ENCODE peak calls at places on chromosomes 7 and 10, in five cellular contexts. Q, F, J, E and I are unnamed samples.

GRCh38 chr7:105769951-105770628 is 106.3 kb downstream of the ATXN7L1 start:
- DNase-seq in Q (no peak), F (no peak), J (no peak), E (peak; percentile 66), I (no peak)

GRCh38 chr7:23012797-23013714 is 874 bp downstream of the HYCC1 start:
- DNase-seq in Q (peak; percentile 8), F (peak; percentile 1), J (no peak), E (peak; percentile 76), I (no peak)

GRCh38 chr7:98286093-98286525 is 4.6 kb downstream of the BRI3 start:
- DNase-seq in Q (no peak), F (no peak), J (peak; percentile 72), E (peak; percentile 84), I (no peak)

GRCh38 chr10:109887272-109887671 is 36.0 kb downstream of the XPNPEP1 start:
- DNase-seq in Q (no peak), F (no peak), J (no peak), E (no peak), I (no peak)

GRCh38 chr10:80498833-80499671 is 38.6 kb upstream of the SH2D4B start:
- DNase-seq in Q (peak; percentile 28), F (no peak), J (peak; percentile 84), E (peak; percentile 99), I (peak; percentile 38)

GRCh38 chr7:98240961-98241673 is 10.9 kb downstream of the TECPR1 start:
- DNase-seq in Q (no peak), F (no peak), J (no peak), E (no peak), I (peak; percentile 8)

GRCh38 chr7:124440081-124440480 is 325.5 kb downstream of the GPR37 start:
- DNase-seq in Q (no peak), F (no peak), J (no peak), E (no peak), I (no peak)

GRCh38 chr10:45150997-45151396 is 150.3 kb downstream of the ZNF22 start:
- DNase-seq in Q (no peak), F (no peak), J (no peak), E (no peak), I (no peak)

GRCh38 chr10:132201111-132201989 is 14.6 kb downstream of the DPYSL4 start:
- DNase-seq in Q (no peak), F (no peak), J (no peak), E (no peak), I (no peak)

GRCh38 chr7:21953766-21954165 is 8.1 kb upstream of the CDCA7L start:
- DNase-seq in Q (no peak), F (no peak), J (no peak), E (no peak), I (no peak)

GRCh38 chr10:31706921-31707571 is 221.6 kb downstream of the ARHGAP12 start:
- DNase-seq in Q (no peak), F (no peak), J (no peak), E (peak; percentile 77), I (no peak)

GRCh38 chr10:12042409-12042796 is 206 bp downstream of the UPF2 start:
- DNase-seq in Q (no peak), F (peak; percentile 58), J (peak; percentile 56), E (peak; percentile 79), I (peak; percentile 16)

GRCh38 chr10:34524369-34525091 is 290.6 kb downstream of the PARD3 start:
- DNase-seq in Q (no peak), F (no peak), J (no peak), E (no peak), I (no peak)

GRCh38 chr7:48040944-48041664 is 5.8 kb downstream of the C7orf57 start:
- DNase-seq in Q (no peak), F (no peak), J (no peak), E (no peak), I (no peak)

GRCh38 chr10:90920986-90921643 is at the start of gene ANKRD1:
- DNase-seq in Q (no peak), F (no peak), J (no peak), E (no peak), I (no peak)

GRCh38 chr7:22319424-22320403 is 37.2 kb downstream of the RAPGEF5 start:
- DNase-seq in Q (no peak), F (no peak), J (no peak), E (no peak), I (no peak)

GRCh38 chr7:15507235-15507634 is 54.6 kb downstream of the AGMO start:
- DNase-seq in Q (no peak), F (no peak), J (no peak), E (no peak), I (no peak)

GRCh38 chr7:2522780-2523433 is 3.3 kb downstream of the LFNG start:
- DNase-seq in Q (no peak), F (no peak), J (no peak), E (no peak), I (no peak)

GRCh38 chr7:137578541-137578940 is 235.0 kb upstream of the PTN start:
- DNase-seq in Q (no peak), F (no peak), J (no peak), E (no peak), I (no peak)

GRCh38 chr7:116522247-116522646 is 2.6 kb upstream of the CAV1 start:
- DNase-seq in Q (no peak), F (no peak), J (no peak), E (no peak), I (no peak)

GRCh38 chr7:134710854-134711624 is 64.4 kb downstream of the BPGM start:
- DNase-seq in Q (no peak), F (peak; percentile 15), J (no peak), E (no peak), I (no peak)

GRCh38 chr10:50470798-50471582 is 152.8 kb downstream of the SGMS1 start:
- DNase-seq in Q (no peak), F (no peak), J (no peak), E (no peak), I (no peak)

GRCh38 chr7:107344799-107345198 is 125.1 kb upstream of the GPR22 start:
- DNase-seq in Q (no peak), F (no peak), J (no peak), E (no peak), I (no peak)

GRCh38 chr7:137682596-137682995 is 164.2 kb downstream of the DGKI start:
- DNase-seq in Q (no peak), F (no peak), J (no peak), E (no peak), I (no peak)

GRCh38 chr10:126663880-126664279 is 6.6 kb downstream of the C10orf90 start:
- DNase-seq in Q (no peak), F (no peak), J (no peak), E (no peak), I (no peak)

GRCh38 chr10:72682626-72683025 is 9.3 kb upstream of the MCU start:
- DNase-seq in Q (no peak), F (no peak), J (no peak), E (no peak), I (no peak)

GRCh38 chr7:4909891-4910290 is 26.4 kb upstream of the RADIL start:
- DNase-seq in Q (no peak), F (no peak), J (no peak), E (no peak), I (no peak)

GRCh38 chr7:141700291-141700847 is 1.6 kb downstream of the DENND11 start:
- DNase-seq in Q (no peak), F (no peak), J (no peak), E (no peak), I (no peak)

GRCh38 chr10:53223846-53224245 is 451.3 kb upstream of the MBL2 start:
- DNase-seq in Q (no peak), F (no peak), J (no peak), E (no peak), I (no peak)

GRCh38 chr10:96292971-96293909 is 11.0 kb upstream of the DNTT start:
- DNase-seq in Q (no peak), F (no peak), J (no peak), E (no peak), I (no peak)

GRCh38 chr10:113088194-113088593 is 138.1 kb downstream of the TCF7L2 start:
- DNase-seq in Q (no peak), F (no peak), J (no peak), E (no peak), I (no peak)

GRCh38 chr10:46309511-46310142 is 22.8 kb downstream of the ANTXRL start:
- DNase-seq in Q (no peak), F (no peak), J (no peak), E (peak; percentile 45), I (no peak)

GRCh38 chr7:44277391-44277790 is 48.0 kb downstream of the CAMK2B start:
- DNase-seq in Q (no peak), F (no peak), J (no peak), E (peak; percentile 30), I (no peak)

GRCh38 chr7:83161851-83162401 is 758 bp downstream of the PCLO start:
- DNase-seq in Q (no peak), F (no peak), J (no peak), E (no peak), I (no peak)

GRCh38 chr10:62085404-62085803 is 183.2 kb downstream of the RTKN2 start:
- DNase-seq in Q (no peak), F (no peak), J (no peak), E (no peak), I (no peak)

GRCh38 chr7:1230411-1231213 is 2.1 kb upstream of the UNCX start:
- DNase-seq in Q (no peak), F (no peak), J (no peak), E (no peak), I (no peak)

GRCh38 chr7:147982307-147982706 is 608.3 kb upstream of the C7orf33 start:
- DNase-seq in Q (no peak), F (no peak), J (no peak), E (no peak), I (no peak)

GRCh38 chr7:131745645-131746248 is 189.3 kb upstream of the PODXL start:
- DNase-seq in Q (no peak), F (no peak), J (no peak), E (no peak), I (no peak)